ENCODE peak calls at places on chromosomes 16 and 17, in six cellular contexts. T is brain microvascular endothelial cell, Z is Caco-2, L is NCI-H146, J is heart right ventricle, B is GM12891. A is an unnamed sample.

GRCh38 chr16:47970291-47970931 is 185.4 kb downstream of the ABCC12 start:
- DNase-seq in T (peak), Z (no peak), L (no peak), J (no peak), B (no peak), A (no peak)

GRCh38 chr16:82016268-82016667 is 5.0 kb upstream of the SDR42E1 start:
- DNase-seq in Z (no peak), T (peak), L (peak), B (no peak), J (peak), A (no peak)

GRCh38 chr17:44960654-44961053 is 7.4 kb downstream of the C1QL1 start:
- DNase-seq in Z (no peak), B (no peak), J (no peak), T (no peak), L (no peak), A (no peak)

GRCh38 chr17:41101586-41102259 is at the start of gene KRTAP4-16:
- DNase-seq in Z (no peak), T (no peak), L (no peak), J (no peak), B (no peak), A (no peak)

GRCh38 chr16:48366165-48367093 is 18.8 kb downstream of the SIAH1 start:
- DNase-seq in J (no peak), B (peak), L (no peak), T (peak), Z (peak), A (peak)

GRCh38 chr16:21257284-21257683 is 20.8 kb downstream of the CRYM start:
- DNase-seq in T (no peak), J (no peak), Z (no peak), L (no peak), B (no peak), A (no peak)

GRCh38 chr16:80080287-80080851 is 460.4 kb upstream of the DYNLRB2 start:
- DNase-seq in Z (no peak), J (no peak), B (no peak), L (no peak), T (no peak), A (no peak)

GRCh38 chr17:7558544-7559306 is at the start of gene TNFSF13:
- DNase-seq in L (no peak), J (no peak), T (no peak), B (no peak), Z (no peak), A (no peak)

GRCh38 chr17:34616148-34616547 is 36.8 kb downstream of the TMEM132E start:
- DNase-seq in J (no peak), Z (no peak), L (no peak), B (no peak), T (no peak), A (no peak)

GRCh38 chr17:57868007-57868774 is 18.3 kb upstream of the MRPS23 start:
- DNase-seq in T (peak), Z (no peak), B (peak), J (peak), L (no peak), A (no peak)

GRCh38 chr17:36675250-36675649 is 73.9 kb downstream of the MRM1 start:
- DNase-seq in J (no peak), L (no peak), B (no peak), T (no peak), Z (no peak), A (no peak)

GRCh38 chr16:57807252-57807967 is 5.1 kb upstream of the KIFC3 start:
- DNase-seq in J (no peak), L (peak), B (no peak), T (no peak), Z (no peak), A (no peak)

GRCh38 chr16:72371307-72372081 is 199.5 kb upstream of the PMFBP1 start:
- DNase-seq in L (peak), T (peak), Z (no peak), B (no peak), J (no peak), A (no peak)

GRCh38 chr17:29238133-29238850 is 8.4 kb upstream of the CRYBA1 start:
- DNase-seq in L (no peak), T (peak), B (no peak), Z (no peak), J (no peak), A (no peak)

GRCh38 chr17:3972281-3972731 is 8.1 kb upstream of the ATP2A3 start:
- DNase-seq in L (no peak), B (no peak), J (no peak), Z (no peak), T (no peak), A (no peak)

GRCh38 chr16:17802566-17802965 is 331.8 kb upstream of the XYLT1 start:
- DNase-seq in L (no peak), J (no peak), B (no peak), Z (no peak), T (no peak), A (no peak)

GRCh38 chr17:68356520-68356919 is 65.2 kb downstream of the ARSG start:
- DNase-seq in Z (no peak), B (no peak), T (peak), J (no peak), L (no peak), A (peak)

GRCh38 chr16:6864670-6865069 is 468.0 kb upstream of the RBFOX1 start:
- DNase-seq in J (no peak), T (no peak), B (no peak), L (no peak), Z (no peak), A (no peak)

GRCh38 chr16:24972608-24973220 is 42.5 kb downstream of the ARHGAP17 start:
- DNase-seq in L (no peak), Z (no peak), B (no peak), T (no peak), J (no peak), A (no peak)

GRCh38 chr17:50213026-50214015 is 11.9 kb upstream of the COL1A1 start:
- DNase-seq in L (no peak), T (no peak), B (peak), J (no peak), Z (no peak), A (no peak)

GRCh38 chr16:53219795-53220194 is 165.0 kb downstream of the CHD9 start:
- DNase-seq in T (no peak), B (no peak), L (no peak), J (no peak), Z (no peak), A (no peak)